ENCODE peak calls at places on chromosomes 11 and 22, in four cellular contexts. One of them, this sample, is unnamed.

GRCh38 chr22:48784701-48785503 is 1042.8 kb downstream of the BRD1 start:
- DNase-seq in kidney epithelial cell: no peak
- DNase-seq in stomach: no peak
- DNase-seq in K562: no peak
- DNase-seq in this sample: peak

GRCh38 chr22:38756631-38757463 is 1.0 kb upstream of the SUN2 start:
- DNase-seq in kidney epithelial cell: no peak
- DNase-seq in stomach: no peak
- DNase-seq in K562: no peak
- DNase-seq in this sample: no peak

GRCh38 chr11:115221461-115222069 is 282.6 kb downstream of the CADM1 start:
- DNase-seq in K562: no peak
- DNase-seq in stomach: no peak
- DNase-seq in kidney epithelial cell: no peak
- DNase-seq in this sample: no peak

GRCh38 chr11:3659595-3660515 is 11.3 kb downstream of the CHRNA10 start:
- DNase-seq in K562: no peak
- DNase-seq in stomach: peak
- DNase-seq in kidney epithelial cell: no peak
- DNase-seq in this sample: no peak

GRCh38 chr11:126332221-126332711 is 23.2 kb upstream of the ST3GAL4 start:
- DNase-seq in kidney epithelial cell: no peak
- DNase-seq in K562: no peak
- DNase-seq in stomach: no peak
- DNase-seq in this sample: no peak

GRCh38 chr11:63609971-63610580 is 4.2 kb downstream of the PLAAT3 start:
- DNase-seq in K562: no peak
- DNase-seq in stomach: peak
- DNase-seq in kidney epithelial cell: no peak
- DNase-seq in this sample: no peak

GRCh38 chr11:93741882-93742226 is 382 bp downstream of the C11orf54 start:
- DNase-seq in kidney epithelial cell: peak
- DNase-seq in K562: peak
- DNase-seq in stomach: peak
- DNase-seq in this sample: no peak

GRCh38 chr11:120773501-120774031 is 250.3 kb upstream of the TBCEL start:
- DNase-seq in stomach: no peak
- DNase-seq in K562: no peak
- DNase-seq in kidney epithelial cell: no peak
- DNase-seq in this sample: peak

GRCh38 chr11:12806113-12806512 is 131.9 kb downstream of the TEAD1 start:
- DNase-seq in K562: no peak
- DNase-seq in stomach: no peak
- DNase-seq in kidney epithelial cell: no peak
- DNase-seq in this sample: no peak

GRCh38 chr11:112931686-112932085 is 29.5 kb upstream of the NCAM1 start:
- DNase-seq in K562: no peak
- DNase-seq in stomach: no peak
- DNase-seq in kidney epithelial cell: no peak
- DNase-seq in this sample: no peak

GRCh38 chr11:8605956-8606355 is 11.9 kb upstream of the STK33 start:
- DNase-seq in stomach: no peak
- DNase-seq in kidney epithelial cell: no peak
- DNase-seq in K562: no peak
- DNase-seq in this sample: no peak

GRCh38 chr11:114057605-114058004 is 1.9 kb upstream of the ZBTB16 start:
- DNase-seq in K562: no peak
- DNase-seq in kidney epithelial cell: no peak
- DNase-seq in stomach: no peak
- DNase-seq in this sample: no peak

GRCh38 chr11:77252555-77253270 is 48.8 kb downstream of the GDPD4 start:
- DNase-seq in K562: no peak
- DNase-seq in kidney epithelial cell: no peak
- DNase-seq in stomach: no peak
- DNase-seq in this sample: no peak

GRCh38 chr22:23237201-23237798 is 57.0 kb downstream of the BCR start:
- DNase-seq in stomach: peak
- DNase-seq in K562: peak
- DNase-seq in kidney epithelial cell: no peak
- DNase-seq in this sample: no peak

GRCh38 chr22:38203090-38203810 is 1.5 kb downstream of the MAFF start:
- DNase-seq in kidney epithelial cell: no peak
- DNase-seq in K562: peak
- DNase-seq in stomach: peak
- DNase-seq in this sample: no peak

GRCh38 chr22:38572065-38572464 is 2.1 kb upstream of the DMC1 start:
- DNase-seq in kidney epithelial cell: no peak
- DNase-seq in K562: peak
- DNase-seq in stomach: no peak
- DNase-seq in this sample: no peak

GRCh38 chr11:128195057-128195751 is 392.2 kb downstream of the ETS1 start:
- DNase-seq in kidney epithelial cell: no peak
- DNase-seq in stomach: no peak
- DNase-seq in K562: no peak
- DNase-seq in this sample: no peak

GRCh38 chr11:123560001-123560400 is 94.4 kb downstream of the SCN3B start:
- DNase-seq in K562: no peak
- DNase-seq in kidney epithelial cell: no peak
- DNase-seq in stomach: peak
- DNase-seq in this sample: no peak

GRCh38 chr11:41201156-41201555 is 258.3 kb downstream of the LRRC4C start:
- DNase-seq in K562: peak
- DNase-seq in stomach: peak
- DNase-seq in kidney epithelial cell: no peak
- DNase-seq in this sample: no peak

GRCh38 chr11:110960167-110960566 is 247.9 kb upstream of the ARHGAP20 start:
- DNase-seq in kidney epithelial cell: no peak
- DNase-seq in K562: no peak
- DNase-seq in stomach: no peak
- DNase-seq in this sample: no peak
- TF ChIP-seq CTCF in kidney epithelial cell: no peak
- TF ChIP-seq CTCF in K562: no peak
- TF ChIP-seq CTCF in stomach: no peak
- TF ChIP-seq CTCF in this sample: no peak

GRCh38 chr11:130371004-130371590 is 56.4 kb upstream of the ZBTB44 start:
- DNase-seq in kidney epithelial cell: no peak
- DNase-seq in stomach: no peak
- DNase-seq in K562: no peak
- DNase-seq in this sample: no peak
- TF ChIP-seq CTCF in kidney epithelial cell: peak
- TF ChIP-seq CTCF in stomach: no peak
- TF ChIP-seq CTCF in K562: peak
- TF ChIP-seq CTCF in this sample: no peak

DNA sequence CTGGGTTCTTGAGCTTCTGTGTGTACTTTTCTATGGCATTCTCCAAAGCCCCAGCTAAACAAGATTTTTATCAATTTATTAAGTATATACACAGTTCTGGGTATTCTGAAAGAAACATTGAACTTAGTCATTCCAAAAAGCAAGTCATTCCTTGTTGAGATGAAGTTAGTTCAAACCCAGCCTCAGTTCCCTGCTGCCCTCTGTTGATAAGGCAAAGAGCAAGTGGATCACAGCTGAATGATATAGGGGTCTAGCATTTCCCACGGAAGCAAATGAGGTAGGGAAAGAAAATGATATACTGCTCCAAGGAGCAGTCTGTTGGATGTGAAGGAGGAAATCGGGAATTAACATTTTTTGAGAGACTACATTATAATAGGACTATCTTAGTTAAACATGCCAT is 841.8 kb upstream of the TENM4 start:
- DNase-seq in kidney epithelial cell: no peak
- DNase-seq in stomach: no peak
- DNase-seq in K562: no peak
- DNase-seq in this sample: no peak
- TF ChIP-seq CTCF in kidney epithelial cell: no peak
- TF ChIP-seq CTCF in stomach: no peak
- TF ChIP-seq CTCF in K562: no peak
- TF ChIP-seq CTCF in this sample: no peak

GRCh38 chr11:67289226-67289650 is at the start of gene ANKRD13D:
- DNase-seq in K562: peak
- DNase-seq in stomach: peak
- DNase-seq in kidney epithelial cell: no peak
- DNase-seq in this sample: no peak

GRCh38 chr11:67287355-67288197 is 1.5 kb upstream of the ANKRD13D start:
- DNase-seq in stomach: no peak
- DNase-seq in kidney epithelial cell: no peak
- DNase-seq in K562: no peak
- DNase-seq in this sample: no peak

GRCh38 chr11:67289651-67290479 is 762 bp downstream of the ANKRD13D start:
- DNase-seq in kidney epithelial cell: no peak
- DNase-seq in K562: no peak
- DNase-seq in stomach: no peak
- DNase-seq in this sample: no peak

GRCh38 chr11:67288198-67288451 is 978 bp upstream of the ANKRD13D start:
- DNase-seq in kidney epithelial cell: no peak
- DNase-seq in stomach: no peak
- DNase-seq in K562: no peak
- DNase-seq in this sample: no peak

DNA sequence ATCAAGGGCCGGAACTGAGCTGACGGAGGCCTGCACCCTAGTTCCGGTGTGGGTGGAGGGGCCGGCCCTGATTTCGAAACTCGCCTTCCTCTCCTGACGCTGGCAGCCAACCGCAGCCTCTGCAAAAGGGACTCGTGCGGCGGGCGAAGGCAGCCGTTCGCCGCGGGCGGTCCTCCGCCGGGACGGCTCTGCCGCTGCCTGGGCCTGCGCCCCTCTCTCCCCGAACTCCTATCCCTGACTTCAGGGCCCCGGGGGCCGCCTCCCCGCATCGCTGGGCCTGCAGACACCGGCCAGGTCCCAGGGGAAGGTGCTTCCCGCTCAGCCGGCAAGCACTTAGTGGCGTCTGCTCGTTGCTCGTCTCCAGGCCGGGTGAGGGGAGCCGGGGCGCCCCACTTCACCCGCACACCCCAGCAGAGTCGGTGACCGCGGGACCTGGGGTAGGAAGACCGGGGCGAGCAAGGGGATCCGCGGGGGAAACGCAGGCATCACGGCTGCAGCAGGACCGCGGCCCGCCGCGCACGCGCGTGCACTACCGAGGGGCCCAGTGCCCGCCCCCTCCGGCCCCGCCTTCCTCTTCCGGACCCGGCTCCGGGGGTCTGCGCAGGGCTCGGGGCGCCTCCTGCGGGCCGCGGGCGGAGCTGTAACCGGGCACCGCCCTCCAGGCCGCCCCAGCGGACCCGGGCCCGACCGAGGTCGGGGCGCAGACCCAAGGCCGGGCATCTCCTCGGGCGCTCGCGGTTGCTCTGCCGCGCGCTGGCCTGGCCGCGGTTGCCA is 464 bp upstream of the ANKRD13D start:
- DNase-seq in K562: peak
- DNase-seq in stomach: peak
- DNase-seq in kidney epithelial cell: no peak
- DNase-seq in this sample: peak
- TF ChIP-seq CTCF in K562: peak
- TF ChIP-seq CTCF in stomach: peak
- TF ChIP-seq CTCF in kidney epithelial cell: no peak
- TF ChIP-seq CTCF in this sample: peak

GRCh38 chr22:32509045-32509444 is 34.4 kb downstream of the FBXO7 start:
- DNase-seq in stomach: no peak
- DNase-seq in K562: no peak
- DNase-seq in kidney epithelial cell: no peak
- DNase-seq in this sample: no peak

GRCh38 chr22:32512267-32512982 is 37.8 kb downstream of the FBXO7 start:
- DNase-seq in K562: no peak
- DNase-seq in kidney epithelial cell: no peak
- DNase-seq in stomach: no peak
- DNase-seq in this sample: no peak

GRCh38 chr22:32515074-32515473 is 40.5 kb downstream of the FBXO7 start:
- DNase-seq in kidney epithelial cell: no peak
- DNase-seq in stomach: no peak
- DNase-seq in K562: no peak
- DNase-seq in this sample: no peak

GRCh38 chr22:32511274-32511673 is 36.7 kb downstream of the FBXO7 start:
- DNase-seq in stomach: no peak
- DNase-seq in kidney epithelial cell: no peak
- DNase-seq in K562: no peak
- DNase-seq in this sample: no peak

DNA sequence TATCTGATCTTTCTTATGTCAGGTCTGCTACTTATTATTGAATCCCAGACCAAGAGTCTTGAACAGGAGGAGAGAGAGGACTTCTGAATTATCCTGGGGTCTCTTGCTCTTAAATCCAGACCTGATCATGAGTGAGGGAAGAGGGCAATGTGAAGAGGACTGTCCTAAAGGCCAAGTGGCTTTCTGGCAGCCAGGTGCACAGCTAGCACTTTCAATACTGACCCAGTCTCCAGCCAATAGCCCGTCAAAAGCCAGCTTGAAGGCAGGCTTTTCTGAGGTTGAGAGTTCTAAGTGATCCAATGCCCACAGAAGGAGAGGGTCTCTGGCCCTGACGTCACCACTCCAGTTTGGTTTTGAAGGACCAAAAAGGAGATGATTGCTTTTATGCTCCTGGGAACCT is 37.2 kb downstream of the FBXO7 start:
- DNase-seq in K562: no peak
- DNase-seq in kidney epithelial cell: no peak
- DNase-seq in stomach: no peak
- DNase-seq in this sample: no peak
- TF ChIP-seq CTCF in K562: no peak
- TF ChIP-seq CTCF in kidney epithelial cell: no peak
- TF ChIP-seq CTCF in stomach: no peak
- TF ChIP-seq CTCF in this sample: no peak

GRCh38 chr11:64652586-64653387 is 61.8 kb downstream of the SLC22A12 start:
- DNase-seq in stomach: peak
- DNase-seq in K562: peak
- DNase-seq in kidney epithelial cell: no peak
- DNase-seq in this sample: peak

GRCh38 chr11:64650923-64651523 is 60.0 kb downstream of the SLC22A12 start:
- DNase-seq in kidney epithelial cell: no peak
- DNase-seq in K562: peak
- DNase-seq in stomach: no peak
- DNase-seq in this sample: no peak

GRCh38 chr11:64647019-64647805 is 56.2 kb downstream of the SLC22A12 start:
- DNase-seq in stomach: no peak
- DNase-seq in kidney epithelial cell: no peak
- DNase-seq in K562: no peak
- DNase-seq in this sample: no peak

GRCh38 chr11:64648551-64648950 is 57.5 kb downstream of the SLC22A12 start:
- DNase-seq in stomach: no peak
- DNase-seq in kidney epithelial cell: no peak
- DNase-seq in K562: no peak
- DNase-seq in this sample: no peak

DNA sequence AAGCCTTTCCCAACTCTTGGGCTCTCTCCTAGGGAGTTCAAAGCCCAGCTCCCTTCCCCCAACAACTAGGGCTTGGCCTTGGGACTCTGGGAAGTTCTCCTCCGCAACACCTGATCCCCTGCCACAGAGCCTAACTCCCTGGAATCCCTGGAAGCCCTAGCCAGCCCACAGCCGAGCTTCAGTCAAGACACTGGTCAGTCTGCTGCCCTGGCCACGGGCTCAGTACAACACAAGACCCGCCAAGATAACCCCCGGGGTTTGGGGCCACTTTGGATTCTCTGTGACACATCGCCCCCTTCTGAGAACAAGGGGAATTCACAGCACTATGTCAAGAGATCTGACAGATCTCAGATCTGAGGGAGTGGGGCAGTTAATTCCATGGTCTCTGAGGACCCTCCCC is 58.3 kb downstream of the SLC22A12 start:
- DNase-seq in kidney epithelial cell: no peak
- DNase-seq in K562: peak
- DNase-seq in stomach: no peak
- DNase-seq in this sample: no peak
- TF ChIP-seq CTCF in kidney epithelial cell: peak
- TF ChIP-seq CTCF in K562: peak
- TF ChIP-seq CTCF in stomach: no peak
- TF ChIP-seq CTCF in this sample: peak